ENCODE peak calls at places on chromosome 16, in six cellular contexts. T is MM.1S, B is neural progenitor cell, Y is SK-N-SH, G is GM23248, O is HCT116. L is an unnamed sample.

GRCh38 chr16:72036098-72036497 is 18.2 kb upstream of the HP start:
- DNase-seq in T (no peak), B (no peak), Y (no peak), G (no peak), O (no peak), L (no peak)

GRCh38 chr16:8998114-8998513 is 34.4 kb upstream of the USP7 start:
- DNase-seq in T (no peak), B (no peak), Y (no peak), G (peak), O (no peak), L (peak)

GRCh38 chr16:85752511-85753420 is 1.9 kb upstream of the C16orf74 start:
- DNase-seq in T (no peak), B (peak), Y (peak), G (no peak), O (no peak), L (peak)

GRCh38 chr16:46607529-46607928 is 13.7 kb downstream of the SHCBP1 start:
- DNase-seq in T (peak), B (no peak), Y (no peak), G (peak), O (peak), L (peak)

GRCh38 chr16:4283939-4284338 is 11.1 kb upstream of the TFAP4 start:
- DNase-seq in T (no peak), B (no peak), Y (no peak), G (peak), O (no peak), L (peak)

GRCh38 chr16:86772231-86772510 is 193.8 kb downstream of the FOXL1 start:
- DNase-seq in T (no peak), B (no peak), Y (no peak), G (peak), O (no peak), L (no peak)

GRCh38 chr16:84475643-84476240 is 28.7 kb downstream of the MEAK7 start:
- DNase-seq in T (no peak), B (no peak), Y (no peak), G (no peak), O (no peak), L (peak)

GRCh38 chr16:87003414-87003755 is 313.8 kb downstream of the C16orf95 start:
- DNase-seq in T (no peak), B (no peak), Y (no peak), G (peak), O (no peak), L (no peak)

GRCh38 chr16:85084841-85085535 is 27.3 kb downstream of the CIBAR2 start:
- DNase-seq in T (no peak), B (no peak), Y (no peak), G (no peak), O (no peak), L (no peak)

GRCh38 chr16:57606847-57607501 is 21.5 kb upstream of the ADGRG1 start:
- DNase-seq in T (no peak), B (no peak), Y (peak), G (no peak), O (no peak), L (no peak)

GRCh38 chr16:19396555-19397011 is 21.1 kb upstream of the TMC5 start:
- DNase-seq in T (no peak), B (no peak), Y (no peak), G (no peak), O (no peak), L (peak)

GRCh38 chr16:69019811-69020210 is 85.6 kb upstream of the HAS3 start:
- DNase-seq in T (no peak), B (no peak), Y (no peak), G (no peak), O (no peak), L (peak)

GRCh38 chr16:13543850-13544249 is 376.1 kb upstream of the ERCC4 start:
- DNase-seq in T (no peak), B (no peak), Y (no peak), G (no peak), O (no peak), L (no peak)

GRCh38 chr16:3076577-3076976 is 11.1 kb downstream of the IL32 start:
- DNase-seq in T (peak), B (no peak), Y (no peak), G (no peak), O (no peak), L (no peak)

DNA sequence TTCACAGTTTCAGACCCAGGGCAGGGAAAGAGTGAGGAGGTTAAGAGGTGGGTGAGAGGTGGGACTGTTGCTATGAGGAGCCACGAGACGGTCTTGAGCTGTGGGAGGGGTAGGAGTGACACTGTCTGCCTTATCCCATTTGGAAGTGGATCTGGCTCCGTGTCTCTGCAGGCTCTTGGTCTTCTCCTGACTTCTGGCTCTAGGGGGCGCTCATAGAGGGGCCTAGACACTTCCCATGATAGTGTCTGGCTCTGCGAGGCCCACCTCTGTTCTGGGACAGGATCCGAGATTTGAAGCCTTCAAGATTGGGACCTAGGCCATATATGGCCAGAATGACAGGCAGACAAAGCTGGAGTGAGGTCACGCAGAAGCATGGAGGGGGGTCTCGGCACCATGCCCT is 204.5 kb downstream of the GSG1L start:
- DNase-seq in T (no peak), B (peak), Y (no peak), G (no peak), O (no peak), L (no peak)
- TF ChIP-seq EZH2phosphoT487 in T (no peak), B (no peak), Y (no peak), G (no peak), O (no peak), L (no peak)

GRCh38 chr16:49854227-49855203 is 1.4 kb downstream of the ZNF423 start:
- DNase-seq in T (peak), B (peak), Y (peak), G (peak), O (no peak), L (no peak)
- H3K9ac ChIP-seq in T (no peak), B (peak), Y (peak), G (peak), O (no peak), L (no peak)

GRCh38 chr16:56295059-56295673 is 103.9 kb downstream of the GNAO1 start:
- DNase-seq in T (no peak), B (no peak), Y (no peak), G (no peak), O (no peak), L (no peak)
- TF ChIP-seq EZH2phosphoT487 in T (no peak), B (no peak), Y (no peak), G (no peak), O (no peak), L (no peak)

DNA sequence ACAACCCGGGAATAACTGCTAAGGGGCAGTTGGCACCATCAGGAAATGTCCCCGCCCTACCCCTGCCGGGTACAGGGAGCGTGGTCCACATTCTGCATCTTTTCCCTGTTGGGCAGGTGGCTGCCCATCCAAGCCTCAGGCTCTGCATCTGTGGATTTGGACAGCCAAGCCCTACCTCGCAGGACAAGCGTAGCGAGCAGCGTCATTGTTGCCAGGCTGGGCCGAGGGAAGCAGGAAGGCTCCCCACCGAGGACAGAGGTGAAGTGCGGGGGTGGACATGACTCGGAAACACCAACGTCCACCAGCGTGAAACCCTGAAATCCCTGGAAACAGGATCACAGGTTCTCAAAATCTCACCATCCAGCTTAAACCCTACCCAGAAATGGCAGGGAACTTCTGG is 73.6 kb downstream of the SOCS1 start:
- DNase-seq in T (no peak), B (no peak), Y (no peak), G (no peak), O (no peak), L (no peak)
- H3K9ac ChIP-seq in T (no peak), B (no peak), Y (no peak), G (no peak), O (no peak), L (no peak)